ENCODE peak calls at places on chromosomes 1 and 21, in four cellular contexts. N is HepG2, Q is SK-N-SH, W is GM12878. M is an unnamed sample.

GRCh38 chr1:171251042-171251740 is 2.9 kb downstream of the FMO1 start:
- DNase-seq in N (no peak), W (no peak), Q (no peak), M (no peak)

GRCh38 chr1:193417945-193418744 is 231.7 kb upstream of the B3GALT2 start:
- DNase-seq in Q (no peak), W (no peak), N (no peak), M (no peak)

GRCh38 chr1:174623640-174624039 is 175.9 kb downstream of the GPR52 start:
- DNase-seq in W (no peak), N (peak), Q (no peak), M (no peak)

GRCh38 chr1:213622365-213623087 is 365.2 kb upstream of the PROX1 start:
- DNase-seq in W (peak), Q (no peak), N (peak), M (no peak)

GRCh38 chr1:160830321-160831153 is 32.1 kb downstream of the CD244 start:
- DNase-seq in Q (peak), W (no peak), N (peak), M (peak)

GRCh38 chr21:14688412-14688811 is 142.3 kb upstream of the SAMSN1 start:
- DNase-seq in N (no peak), Q (no peak), W (peak), M (no peak)

GRCh38 chr1:242586355-242586670 is 61.8 kb upstream of the PLD5 start:
- DNase-seq in Q (no peak), N (no peak), W (no peak), M (no peak)

GRCh38 chr1:147624529-147624928 is 45.8 kb downstream of the ACP6 start:
- DNase-seq in W (no peak), Q (no peak), N (no peak), M (no peak)

GRCh38 chr1:10776206-10776905 is 20.1 kb downstream of the CASZ1 start:
- DNase-seq in W (no peak), N (no peak), Q (peak), M (no peak)

GRCh38 chr1:225896937-225897549 is 8.1 kb upstream of the LEFTY1 start:
- DNase-seq in W (peak), Q (no peak), N (peak), M (peak)

GRCh38 chr1:184622136-184622823 is 132.4 kb downstream of the EDEM3 start:
- DNase-seq in W (no peak), Q (peak), N (no peak), M (no peak)

GRCh38 chr1:19987719-19988118 is 8.3 kb upstream of the PLA2G2A start:
- DNase-seq in W (no peak), Q (no peak), N (peak), M (no peak)

GRCh38 chr21:23160914-23161313 is 2162.7 kb downstream of the NCAM2 start:
- DNase-seq in N (no peak), W (no peak), Q (peak), M (no peak)

GRCh38 chr1:32876341-32877210 is 5.9 kb upstream of the FNDC5 start:
- DNase-seq in Q (peak), N (peak), W (no peak), M (peak)

GRCh38 chr21:27802816-27803475 is 836.1 kb upstream of the ADAMTS5 start:
- DNase-seq in N (no peak), W (no peak), Q (peak), M (peak)

GRCh38 chr1:240001177-240001740 is 90.4 kb upstream of the FMN2 start:
- DNase-seq in W (no peak), N (no peak), Q (no peak), M (no peak)
- TF ChIP-seq GABPA in W (no peak), N (no peak), Q (no peak), M (no peak)

GRCh38 chr21:45516671-45517151 is 25.5 kb downstream of the SLC19A1 start:
- DNase-seq in W (no peak), Q (no peak), N (no peak), M (no peak)
- TF ChIP-seq SMC3 in W (no peak), Q (no peak), N (no peak), M (no peak)

GRCh38 chr1:119806489-119806888 is 4.8 kb downstream of the REG4 start:
- DNase-seq in W (no peak), Q (no peak), N (no peak), M (no peak)

GRCh38 chr1:119808491-119808890 is 2.8 kb downstream of the REG4 start:
- DNase-seq in W (no peak), N (no peak), Q (no peak), M (no peak)

GRCh38 chr1:119811985-119812557 is 811 bp upstream of the REG4 start:
- DNase-seq in N (no peak), W (no peak), Q (no peak), M (no peak)

GRCh38 chr1:119811428-119811827 is at the start of gene REG4:
- DNase-seq in N (no peak), W (no peak), Q (no peak), M (no peak)

DNA sequence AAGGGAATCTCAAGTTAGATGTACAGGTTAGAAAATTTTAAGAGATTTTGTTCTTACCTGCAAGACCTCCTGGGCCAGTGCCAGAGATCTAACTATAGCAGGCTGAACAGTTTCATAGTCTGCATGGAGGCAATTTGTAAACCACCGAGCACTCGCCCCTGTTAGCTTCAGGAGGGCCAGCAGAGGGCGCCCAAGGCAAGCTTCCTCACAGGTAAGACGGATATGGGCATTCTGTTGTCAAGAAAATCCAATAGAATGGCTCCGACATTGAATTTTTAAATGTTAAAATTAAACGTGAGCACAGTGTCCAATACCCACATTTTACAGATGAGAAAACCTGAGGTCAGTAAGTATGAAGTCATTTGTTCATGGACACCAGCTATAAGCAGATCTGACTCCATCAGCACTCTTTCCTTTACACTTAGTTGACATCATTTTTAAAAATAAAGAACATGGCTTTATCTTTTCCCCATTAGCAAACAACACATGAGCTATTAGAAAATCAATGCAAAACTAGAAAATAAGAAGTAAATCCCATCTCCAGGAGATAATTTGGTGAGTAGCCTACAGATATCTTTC is 2.2 kb downstream of the REG4 start:
- DNase-seq in W (peak), N (peak), Q (peak), M (peak)
- TF ChIP-seq GABPA in W (no peak), N (no peak), Q (no peak), M (no peak)

GRCh38 chr1:165053273-165053835 is 303.2 kb downstream of the LMX1A start:
- DNase-seq in N (no peak), Q (no peak), W (no peak), M (no peak)

GRCh38 chr1:165060285-165060793 is 296.2 kb downstream of the LMX1A start:
- DNase-seq in N (no peak), W (no peak), Q (no peak), M (no peak)

GRCh38 chr1:165062346-165062745 is 294.2 kb downstream of the LMX1A start:
- DNase-seq in N (no peak), Q (no peak), W (no peak), M (no peak)

GRCh38 chr1:165056914-165057313 is 299.6 kb downstream of the LMX1A start:
- DNase-seq in Q (no peak), W (no peak), N (no peak), M (no peak)

GRCh38 chr1:165057956-165058355 is 298.6 kb downstream of the LMX1A start:
- DNase-seq in Q (no peak), W (no peak), N (no peak), M (no peak)
- TF ChIP-seq SMC3 in Q (no peak), W (no peak), N (no peak), M (no peak)

GRCh38 chr1:163205513-163205912 is 2.8 kb upstream of the RGS5 start:
- DNase-seq in W (no peak), Q (no peak), N (no peak), M (no peak)

GRCh38 chr1:163202833-163203451 is at the start of gene RGS5:
- DNase-seq in Q (peak), N (no peak), W (no peak), M (no peak)

GRCh38 chr1:163201906-163202305 is 810 bp downstream of the RGS5 start:
- DNase-seq in W (no peak), Q (no peak), N (no peak), M (no peak)

DNA sequence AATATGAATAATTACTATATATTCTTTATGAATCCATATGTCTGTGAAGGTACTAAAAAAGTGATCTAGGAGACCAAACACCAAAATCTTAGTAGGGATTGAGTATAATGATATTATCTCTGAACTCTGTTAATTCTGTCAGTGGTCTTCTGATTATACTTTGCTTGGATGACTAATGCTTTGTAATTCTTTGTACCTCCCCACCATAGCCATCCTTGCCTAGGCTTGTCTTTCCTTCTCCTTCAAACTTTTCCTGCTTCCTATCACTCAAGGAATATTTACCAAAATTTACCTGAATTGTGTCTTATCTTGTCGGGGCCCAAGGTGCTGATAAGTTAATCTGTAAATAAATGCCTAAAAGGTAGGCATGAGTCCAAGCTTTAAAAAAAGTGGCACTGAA is 845 bp upstream of the RGS5 start:
- DNase-seq in Q (no peak), W (no peak), N (no peak), M (no peak)
- TF ChIP-seq GABPA in Q (no peak), W (no peak), N (no peak), M (no peak)